ENCODE peak calls at places on chromosomes 1 and 21, in six cellular contexts. O is nucleus accumbens; P is activated CD4-positive, alpha-beta T cell treated with anti-CD3 and anti-CD28 coated beads, Interleukin-2, amount 50 U/mL, for 1 hour; S is neuronal stem cell; E is tibial artery; X is activated naive CD4-positive, alpha-beta T cell treated with anti-CD3 and anti-CD28 coated beads for 36 hours. K is an unnamed sample.

GRCh38 chr1:79497193-79497773 is 490.8 kb upstream of the ADGRL4 start:
- DNase-seq in X (peak; percentile 16), O (no peak), S (peak; percentile 20), P (no peak), E (no peak), K (no peak)

GRCh38 chr1:59976194-59977074 is 49.9 kb upstream of the CYP2J2 start:
- DNase-seq in E (peak; percentile 72), X (peak; percentile 71), O (no peak), P (peak; percentile 37), S (peak; percentile 57), K (no peak)

GRCh38 chr1:31570906-31571305 is 5.4 kb upstream of the TINAGL1 start:
- DNase-seq in S (no peak), E (no peak), O (no peak), X (no peak), P (no peak), K (no peak)

GRCh38 chr21:26842300-26842699 is 2.9 kb downstream of the ADAMTS1 start:
- DNase-seq in X (no peak), P (no peak), O (no peak), S (no peak), E (no peak), K (no peak)

GRCh38 chr1:32901823-32902534 is 790 bp upstream of the TMEM54 start:
- DNase-seq in S (no peak), E (no peak), O (no peak), X (no peak), P (no peak), K (no peak)

GRCh38 chr1:13593511-13594131 is 10.0 kb downstream of the PDPN start:
- DNase-seq in O (no peak), S (no peak), P (no peak), E (peak; percentile 78), X (no peak), K (no peak)

GRCh38 chr1:165344198-165344597 is 12.3 kb downstream of the LMX1A start:
- DNase-seq in O (no peak), E (no peak), X (no peak), P (no peak), S (no peak), K (no peak)

GRCh38 chr1:118340928-118341905 is 156.2 kb upstream of the SPAG17 start:
- DNase-seq in S (no peak), E (no peak), X (no peak), O (no peak), P (no peak), K (no peak)

GRCh38 chr1:104991702-104992101 is 1242.0 kb downstream of the AMY1C start:
- DNase-seq in P (no peak), X (no peak), O (no peak), E (no peak), S (no peak), K (no peak)

GRCh38 chr1:204503122-204503912 is 8.7 kb upstream of the PIK3C2B start:
- DNase-seq in P (no peak), O (no peak), X (no peak), E (no peak), S (peak; percentile 69), K (no peak)

GRCh38 chr1:27637052-27637451 is 2.1 kb upstream of the FGR start:
- DNase-seq in O (no peak), X (peak; percentile 80), S (no peak), P (no peak), E (no peak), K (peak; percentile 64)

GRCh38 chr1:158153781-158154444 is 26.8 kb upstream of the CD1D start:
- DNase-seq in E (no peak), O (no peak), S (no peak), X (no peak), P (no peak), K (no peak)

K was measured in natural killer cell treated with Interleukin-12 subunit alpha and Interleukin-12 subunit beta and Interleukin-15 and Interleukin-18, amount 100 ng/mL, for 72 hours.